ENCODE peak calls at places on chromosomes 6 and 20, in five cellular contexts. I is HepG2, T is H1, K is GM12891, Y is SK-N-SH. M is an unnamed sample.

GRCh38 chr6:31702421-31702818 is 704 bp downstream of the ABHD16A start:
- DNase-seq in I (no peak), T (no peak), K (no peak), Y (no peak), M (no peak)

GRCh38 chr20:15512916-15513315 is 1060.3 kb downstream of the KIF16B start:
- DNase-seq in I (no peak), T (no peak), K (no peak), Y (no peak), M (no peak)

GRCh38 chr6:80690611-80691090 is 584.2 kb downstream of the BCKDHB start:
- DNase-seq in I (no peak), T (no peak), K (no peak), Y (no peak), M (no peak)

GRCh38 chr6:33974030-33974429 is 170.2 kb upstream of the MLN start:
- DNase-seq in I (no peak), T (peak), K (no peak), Y (no peak), M (no peak)

GRCh38 chr6:27720607-27721580 is 191.3 kb downstream of the OR2B2 start:
- DNase-seq in I (peak), T (peak), K (no peak), Y (no peak), M (no peak)

GRCh38 chr20:59463541-59463940 is 140.8 kb upstream of the PHACTR3 start:
- DNase-seq in I (no peak), T (no peak), K (no peak), Y (no peak), M (no peak)

GRCh38 chr6:75230484-75231325 is 12.9 kb downstream of the COX7A2 start:
- DNase-seq in I (peak), T (no peak), K (no peak), Y (peak), M (no peak)

GRCh38 chr20:3686867-3687321 is 5.1 kb upstream of the ADAM33 start:
- DNase-seq in I (no peak), T (no peak), K (no peak), Y (no peak), M (no peak)

GRCh38 chr6:36544228-36544627 is 3.1 kb downstream of the STK38 start:
- DNase-seq in I (no peak), T (no peak), K (no peak), Y (no peak), M (no peak)

GRCh38 chr6:29107758-29108157 is at the start of gene OR2J3:
- DNase-seq in I (no peak), T (no peak), K (no peak), Y (no peak), M (no peak)

GRCh38 chr20:49203011-49203410 is 14.9 kb upstream of the STAU1 start:
- DNase-seq in I (no peak), T (no peak), K (no peak), Y (no peak), M (no peak)

GRCh38 chr20:58219342-58219700 is 9.1 kb downstream of the ANKRD60 start:
- DNase-seq in I (no peak), T (no peak), K (no peak), Y (no peak), M (no peak)

GRCh38 chr20:33789109-33789857 is 21.9 kb upstream of the CHMP4B start:
- DNase-seq in I (peak), T (no peak), K (no peak), Y (peak), M (no peak)

GRCh38 chr6:36312854-36313627 is 23.6 kb downstream of the BNIP5 start:
- DNase-seq in I (no peak), T (no peak), K (no peak), Y (no peak), M (no peak)

DNA sequence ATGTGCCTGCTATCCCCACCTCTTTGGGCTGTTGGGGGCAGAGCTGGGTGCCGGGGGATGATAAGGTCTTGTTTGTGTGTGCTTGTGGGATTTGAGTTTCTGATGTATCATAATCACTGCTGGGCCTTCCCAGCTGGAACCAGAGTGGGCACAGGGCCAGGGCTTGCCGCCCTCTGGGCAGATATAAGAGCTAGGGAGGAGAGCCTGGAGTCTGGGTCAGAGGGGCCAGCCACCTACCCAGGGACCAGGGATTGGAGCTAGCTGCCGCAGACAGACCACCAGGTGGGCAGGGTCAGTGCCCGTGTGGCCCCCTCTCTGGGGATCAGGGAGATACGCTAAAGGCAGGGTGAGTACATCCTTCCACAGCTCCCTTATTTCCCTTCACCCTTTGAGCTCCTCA is 3.1 kb upstream of the TLDC2 start:
- DNase-seq in I (no peak), T (no peak), K (no peak), Y (peak), M (no peak)
- TF ChIP-seq TAF1 in I (no peak), T (no peak), K (no peak), Y (no peak), M (no peak)

DNA sequence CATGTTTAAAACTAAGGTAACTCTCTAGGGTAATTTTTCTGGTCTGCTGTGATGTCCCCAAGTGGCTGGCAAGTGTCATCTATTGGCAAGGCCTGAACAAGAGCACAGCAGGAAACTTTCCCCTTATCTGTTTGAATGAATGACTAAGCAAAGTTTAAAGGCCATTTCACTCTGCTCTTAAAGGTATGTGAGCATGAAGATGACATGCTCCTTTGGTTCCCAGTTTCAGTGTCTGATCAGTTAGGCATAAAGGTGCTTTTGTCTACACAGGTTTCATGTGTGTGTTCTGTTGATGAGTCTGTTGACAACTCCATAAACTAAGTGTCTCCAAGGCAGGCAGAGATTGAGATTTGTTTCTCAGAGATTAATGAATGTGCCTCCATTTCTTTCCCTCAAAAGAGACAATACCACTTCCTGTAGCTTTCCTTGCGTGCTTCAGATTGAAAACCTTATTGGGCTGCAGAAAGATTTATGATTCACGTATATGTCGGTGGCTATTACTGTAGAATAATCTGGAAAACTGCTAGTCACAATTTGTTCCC is 83.9 kb downstream of the MAP3K7 start:
- DNase-seq in I (peak), T (no peak), K (no peak), Y (no peak), M (no peak)
- TF ChIP-seq TAF1 in I (no peak), T (peak), K (no peak), Y (no peak), M (no peak)

DNA sequence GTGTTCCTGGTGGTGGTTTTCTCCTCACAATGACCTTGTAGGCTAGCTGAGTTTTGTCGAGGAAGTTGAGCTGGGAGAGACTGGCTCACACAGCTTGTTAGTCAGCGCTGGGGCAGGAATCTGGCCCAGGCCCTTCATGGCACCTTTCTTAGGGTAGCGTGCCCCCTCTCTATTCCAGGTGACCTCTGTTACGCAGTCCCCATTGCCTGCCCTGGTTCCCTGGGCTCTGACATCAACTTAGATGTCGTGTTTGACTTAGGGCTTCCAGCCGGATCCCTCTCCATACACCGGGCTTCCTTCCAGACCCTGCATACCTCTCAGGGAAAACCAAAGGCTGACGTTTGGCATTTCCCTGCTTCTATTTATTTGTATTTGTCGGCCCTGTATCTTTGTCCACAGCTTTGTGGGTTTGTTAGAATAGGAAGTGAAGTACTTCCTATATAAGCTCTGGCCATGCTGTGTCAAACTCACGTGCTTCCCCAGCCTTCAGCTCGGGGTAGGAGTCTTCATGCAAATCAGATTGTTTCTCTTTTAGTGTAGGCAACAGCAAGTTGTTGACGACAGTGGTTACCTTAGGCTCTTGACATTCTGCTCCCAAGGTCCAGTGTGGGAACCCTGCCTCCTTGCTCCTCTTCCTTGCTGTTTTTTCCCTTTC is 12.8 kb downstream of the IGF2R start:
- DNase-seq in I (no peak), T (no peak), K (no peak), Y (no peak), M (peak)
- TF ChIP-seq TAF1 in I (no peak), T (no peak), K (peak), Y (no peak), M (no peak)

DNA sequence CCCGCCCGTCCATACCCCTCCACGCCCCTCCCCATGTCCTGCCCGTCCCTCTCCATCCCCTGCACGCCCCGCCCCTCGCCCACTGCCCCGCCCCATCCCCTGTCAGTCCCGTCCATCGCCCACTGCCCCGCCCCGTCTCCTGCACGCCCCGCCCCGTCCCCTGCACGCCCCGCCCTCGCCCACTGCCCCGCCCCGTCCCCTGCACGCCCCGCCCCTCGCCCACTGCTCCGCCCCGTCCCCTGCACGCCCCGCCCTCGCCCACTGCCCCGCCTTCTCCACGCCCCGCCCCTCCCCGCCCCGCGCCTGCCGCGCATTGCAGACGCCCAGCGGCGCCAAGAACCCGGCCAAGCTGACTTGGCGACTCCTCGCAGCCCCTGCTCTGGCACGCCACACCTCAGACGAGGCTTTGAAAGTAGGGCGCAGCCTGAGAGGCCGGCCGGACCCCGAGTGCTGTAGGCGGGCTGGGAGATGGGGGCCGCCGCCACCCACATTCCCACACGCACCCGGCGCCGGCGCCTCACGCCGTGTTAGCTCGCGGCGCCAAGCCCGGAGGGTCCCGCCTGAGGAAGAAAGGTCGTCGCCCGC is at the start of gene RAD21L1:
- DNase-seq in I (no peak), T (peak), K (peak), Y (peak), M (peak)
- TF ChIP-seq TAF1 in I (peak), T (peak), K (no peak), Y (no peak), M (no peak)

DNA sequence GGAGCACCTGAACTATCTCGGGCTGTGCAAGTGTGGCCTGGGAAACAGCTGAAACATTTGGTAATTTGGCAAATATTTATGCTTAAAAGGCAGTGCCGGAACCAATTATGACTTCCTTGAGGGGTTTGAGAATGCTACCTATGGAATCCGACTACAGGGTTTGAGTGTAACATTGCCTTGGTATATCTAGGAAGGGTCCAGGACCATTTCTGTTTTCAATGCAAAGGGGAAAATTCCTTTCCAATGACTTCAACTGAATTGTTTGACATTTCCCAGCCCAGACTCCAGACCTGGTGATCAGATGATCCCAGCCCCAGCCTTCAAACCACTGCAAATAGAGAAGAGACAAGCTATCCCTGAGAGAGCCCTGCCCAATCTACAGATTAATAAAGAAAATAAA is 4.6 kb upstream of the PPP1R3G start:
- DNase-seq in I (peak), T (no peak), K (no peak), Y (no peak), M (no peak)
- TF ChIP-seq TAF1 in I (no peak), T (no peak), K (no peak), Y (no peak), M (no peak)

GRCh38 chr6:84065718-84066290 is 32.2 kb downstream of the MRAP2 start:
- DNase-seq in I (no peak), T (no peak), K (no peak), Y (no peak), M (no peak)
- TF ChIP-seq TAF1 in I (no peak), T (no peak), K (no peak), Y (no peak), M (no peak)